ENCODE peak calls at places on chromosomes 7 and 10, in eight cellular contexts. Z, R, I, O, H, E, F and M are unnamed samples.

GRCh38 chr7:67913604-67914003 is 917.0 kb downstream of the TYW1 start:
- ATAC-seq in E (no peak), R (no peak), F (no peak), I (no peak), O (no peak), H (peak), Z (no peak), M (no peak)

GRCh38 chr10:34808789-34809745 is 6.0 kb downstream of the PARD3 start:
- ATAC-seq in O (no peak), H (peak), F (peak), E (peak), R (no peak), I (peak), Z (peak), M (peak)

GRCh38 chr10:21432266-21432665 is 93.2 kb downstream of the SKIDA1 start:
- ATAC-seq in F (no peak), E (no peak), I (no peak), R (peak), Z (no peak), H (no peak), O (no peak), M (no peak)

GRCh38 chr7:16064316-16064715 is 357.0 kb downstream of the CRPPA start:
- ATAC-seq in H (no peak), F (no peak), E (no peak), Z (no peak), O (no peak), I (no peak), R (no peak), M (peak)

GRCh38 chr10:93542358-93542791 is 24.1 kb upstream of the FFAR4 start:
- ATAC-seq in E (peak), H (peak), Z (peak), I (peak), O (peak), R (peak), F (peak), M (peak)

GRCh38 chr7:31314781-31315180 is 25.7 kb downstream of the NEUROD6 start:
- ATAC-seq in H (no peak), E (peak), R (no peak), F (no peak), O (no peak), I (no peak), Z (no peak), M (no peak)

GRCh38 chr7:104902183-104902582 is 111.8 kb upstream of the KMT2E start:
- ATAC-seq in I (no peak), F (no peak), R (no peak), H (no peak), E (no peak), O (no peak), Z (no peak), M (no peak)

GRCh38 chr10:74096777-74097176 is 53.9 kb downstream of the AP3M1 start:
- ATAC-seq in O (no peak), E (no peak), F (no peak), H (no peak), Z (no peak), I (no peak), R (no peak), M (no peak)

GRCh38 chr10:69051303-69051702 is 36.6 kb upstream of the SRGN start:
- ATAC-seq in I (peak), E (peak), O (no peak), Z (peak), F (no peak), R (no peak), H (no peak), M (peak)
- TF ChIP-seq POLR2A in I (no peak), E (peak), O (no peak), Z (no peak), F (no peak), R (no peak), H (no peak), M (no peak)

DNA sequence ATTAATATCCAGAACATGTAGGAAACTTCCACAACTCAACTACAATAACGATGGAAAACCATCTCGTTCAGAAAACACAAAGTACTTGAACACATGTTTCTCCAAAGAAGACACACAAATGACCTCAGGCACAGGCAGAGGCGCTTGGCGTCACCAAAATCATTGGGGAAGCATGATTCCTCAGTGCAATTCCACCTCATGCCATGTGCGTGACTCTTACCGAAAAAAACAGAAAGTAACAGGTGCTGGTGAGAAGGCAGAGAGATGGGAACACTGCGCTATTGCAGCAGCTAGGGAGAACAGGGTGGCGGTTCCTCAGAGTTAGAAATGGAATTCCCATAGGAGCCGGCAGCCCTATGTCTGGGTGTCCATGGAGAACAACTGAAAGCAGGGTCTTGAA is 390.0 kb downstream of the DNAJB6 start:
- ATAC-seq in H (no peak), O (no peak), Z (no peak), R (no peak), F (no peak), I (no peak), E (no peak), M (no peak)
- TF ChIP-seq POLR2A in H (no peak), O (no peak), Z (no peak), R (no peak), F (no peak), I (no peak), E (no peak), M (no peak)

DNA sequence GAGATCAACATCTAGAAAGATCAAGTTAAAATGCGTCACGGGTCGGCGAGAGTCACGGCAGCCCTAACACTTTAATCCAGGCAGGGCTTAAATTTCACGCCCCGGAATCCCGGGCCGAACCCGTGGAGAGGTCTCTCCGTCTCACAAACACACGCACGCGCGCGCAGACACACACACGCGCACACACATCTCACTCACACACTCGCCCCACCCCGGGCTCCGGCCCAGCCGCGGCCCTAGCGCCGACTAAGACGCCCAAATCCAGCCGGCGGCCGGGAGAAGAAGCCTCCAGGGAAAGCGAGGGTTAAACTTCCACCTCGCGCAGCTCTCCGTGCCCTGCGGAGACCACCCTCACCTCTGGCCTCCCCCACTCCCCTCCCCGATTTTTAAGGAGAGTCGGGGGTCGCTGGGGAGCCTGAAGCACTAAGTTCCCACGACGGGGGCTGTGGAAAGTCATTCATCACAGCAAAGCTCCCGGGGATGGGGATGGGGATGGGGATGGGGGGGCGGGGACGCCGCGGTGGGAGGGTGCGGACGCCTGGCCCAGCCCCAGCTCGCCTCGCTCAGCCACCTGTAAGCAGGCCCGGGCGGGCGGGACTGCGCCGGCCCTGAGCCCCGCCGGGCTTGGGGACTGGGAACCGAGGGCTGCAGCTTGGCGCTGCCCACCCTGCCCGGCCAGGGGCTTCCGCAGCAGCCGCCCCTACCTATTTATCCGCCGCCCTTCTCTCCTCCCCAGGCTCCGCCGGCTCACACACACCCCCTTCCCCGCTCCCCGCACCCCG is 1.6 kb downstream of the PDGFA start:
- ATAC-seq in Z (peak), H (peak), R (peak), F (no peak), O (peak), I (peak), E (peak), M (peak)
- TF ChIP-seq POLR2A in Z (no peak), H (no peak), R (no peak), F (no peak), O (peak), I (no peak), E (no peak), M (peak)

GRCh38 chr7:37942934-37943610 is 22.6 kb downstream of the EPDR1 start:
- ATAC-seq in E (peak), O (peak), I (peak), R (peak), Z (peak), H (peak), F (no peak), M (peak)

GRCh38 chr7:37944737-37945054 is 24.3 kb downstream of the EPDR1 start:
- ATAC-seq in I (no peak), O (no peak), E (no peak), H (no peak), R (no peak), F (no peak), Z (no peak), M (no peak)

GRCh38 chr7:37943905-37944736 is 23.7 kb downstream of the EPDR1 start:
- ATAC-seq in R (no peak), E (peak), Z (peak), H (peak), O (no peak), I (no peak), F (no peak), M (no peak)

GRCh38 chr7:37947138-37947839 is 26.8 kb downstream of the EPDR1 start:
- ATAC-seq in Z (peak), H (no peak), I (no peak), F (no peak), O (no peak), E (no peak), R (no peak), M (no peak)

GRCh38 chr7:37945336-37945735 is 24.9 kb downstream of the EPDR1 start:
- ATAC-seq in F (no peak), Z (no peak), O (no peak), R (no peak), E (no peak), H (no peak), I (peak), M (no peak)
- TF ChIP-seq POLR2A in F (no peak), Z (no peak), O (no peak), R (no peak), E (no peak), H (no peak), I (no peak), M (no peak)

GRCh38 chr10:119028900-119029612 is 458 bp upstream of the NANOS1 start:
- ATAC-seq in I (peak), F (peak), E (peak), H (peak), R (peak), O (peak), Z (peak), M (peak)

GRCh38 chr10:119031496-119032059 is 2.1 kb downstream of the NANOS1 start:
- ATAC-seq in O (no peak), E (no peak), R (no peak), F (no peak), Z (no peak), I (no peak), H (no peak), M (no peak)

GRCh38 chr10:119026301-119027110 is 3.0 kb upstream of the NANOS1 start:
- ATAC-seq in R (no peak), Z (no peak), O (no peak), F (no peak), H (no peak), E (no peak), I (no peak), M (no peak)

GRCh38 chr10:119029613-119030420 is at the start of gene NANOS1:
- ATAC-seq in E (no peak), R (peak), F (peak), Z (no peak), H (peak), I (peak), O (peak), M (no peak)

DNA sequence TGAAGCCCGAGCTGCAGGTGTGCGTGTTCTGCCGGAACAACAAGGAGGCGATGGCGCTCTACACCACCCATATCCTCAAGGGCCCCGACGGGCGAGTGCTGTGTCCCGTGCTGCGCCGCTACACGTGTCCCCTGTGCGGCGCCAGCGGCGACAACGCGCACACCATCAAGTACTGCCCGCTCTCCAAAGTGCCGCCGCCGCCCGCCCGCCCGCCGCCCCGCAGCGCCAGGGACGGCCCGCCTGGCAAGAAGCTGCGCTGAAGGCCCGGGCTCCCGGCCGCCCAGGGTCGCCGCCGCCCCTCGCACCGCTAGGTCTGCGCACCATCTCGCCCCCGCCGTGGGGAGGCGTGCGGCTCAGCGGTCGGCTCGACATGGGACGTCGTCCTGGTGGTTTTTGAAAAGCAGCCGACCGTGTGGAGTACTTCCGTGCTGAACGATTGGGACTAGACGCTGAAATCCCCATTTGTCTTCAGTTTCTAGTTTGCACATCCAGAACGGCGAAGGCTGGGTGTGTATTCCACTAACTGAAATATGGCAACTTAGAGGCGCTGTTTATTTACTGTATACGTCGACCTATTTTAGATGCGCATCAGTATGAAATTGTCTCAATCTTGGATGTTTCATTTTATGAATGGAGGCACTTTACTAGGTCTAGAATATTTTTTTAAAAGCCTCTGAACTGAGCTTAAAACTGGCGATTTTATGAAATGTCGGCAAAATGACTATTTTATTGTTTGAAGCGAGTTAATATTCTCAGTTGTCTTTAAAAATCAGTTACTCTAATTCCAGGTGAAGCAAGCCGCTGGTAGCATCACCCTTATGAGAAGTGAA is 1.1 kb downstream of the NANOS1 start:
- ATAC-seq in R (peak), O (peak), E (peak), H (peak), I (peak), F (peak), Z (no peak), M (no peak)
- TF ChIP-seq POLR2A in R (no peak), O (no peak), E (no peak), H (no peak), I (no peak), F (no peak), Z (no peak), M (no peak)

GRCh38 chr7:39609462-39610149 is 13.8 kb upstream of the RALA start:
- ATAC-seq in O (peak), R (no peak), H (peak), E (peak), I (peak), F (peak), Z (peak), M (peak)
- TF ChIP-seq POLR2A in O (no peak), R (no peak), H (no peak), E (no peak), I (no peak), F (no peak), Z (no peak), M (no peak)

GRCh38 chr10:13349776-13350274 is 1.7 kb upstream of the SEPHS1 start:
- ATAC-seq in O (no peak), Z (peak), R (no peak), I (peak), H (no peak), E (peak), F (peak), M (peak)
- TF ChIP-seq POLR2A in O (no peak), Z (no peak), R (no peak), I (no peak), H (no peak), E (peak), F (no peak), M (no peak)

DNA sequence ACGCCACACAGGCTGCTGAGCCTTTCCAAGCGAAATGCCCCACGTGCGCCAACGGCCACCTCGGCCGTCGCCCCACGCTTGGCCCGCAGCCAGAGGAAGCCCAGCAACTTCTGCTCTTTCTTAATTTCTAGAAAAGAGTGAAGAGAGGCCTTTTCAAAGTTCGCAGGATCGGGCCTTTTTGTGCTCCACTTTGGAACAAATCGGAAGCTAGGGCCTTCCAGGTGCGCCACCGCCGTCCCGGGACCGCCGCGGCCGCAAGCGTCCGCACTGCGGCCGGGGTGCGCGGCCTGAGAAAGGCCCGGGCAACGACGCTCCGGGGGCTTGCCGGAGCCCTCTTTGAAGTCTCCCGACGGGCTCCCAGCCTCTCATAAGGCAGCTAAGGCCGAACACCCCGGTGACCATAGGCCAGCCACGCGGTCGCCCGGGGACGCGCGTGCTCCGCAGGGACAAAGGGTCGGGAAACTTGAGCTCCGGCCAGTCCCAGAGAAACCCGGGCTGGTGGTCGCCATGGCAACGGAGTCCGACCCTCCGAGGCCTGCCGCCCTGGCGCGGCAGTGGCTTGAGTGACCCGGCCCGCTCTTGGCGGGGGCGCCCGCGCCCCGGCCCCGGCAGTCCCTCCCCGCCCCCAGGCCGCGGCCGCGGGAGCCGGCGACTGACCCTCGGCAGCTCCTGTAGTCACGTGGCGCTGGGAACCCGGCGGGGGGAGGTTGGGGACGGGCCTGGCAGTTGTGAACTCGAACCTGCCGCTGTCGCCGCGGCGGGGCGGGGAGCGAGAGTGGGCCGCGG is at the start of gene REPIN1:
- ATAC-seq in F (peak), I (peak), O (peak), R (peak), E (peak), H (peak), Z (peak), M (peak)
- TF ChIP-seq POLR2A in F (no peak), I (peak), O (peak), R (peak), E (peak), H (peak), Z (no peak), M (peak)